ENCODE peak calls at places on chromosomes 3 and 15, in four cellular contexts. O is stimulated activated CD4-positive, alpha-beta T cell treated with anti-CD3 and anti-CD28 coated beads, Interleukin-4, amount 100 ng/mL, for 1 hour; E is KBM-7; P is AG04449. J is an unnamed sample.

GRCh38 chr3:178754852-178755510 is 218.7 kb downstream of the KCNMB2 start:
- DNase-seq in O (no peak), E (no peak), P (no peak), J (no peak)

GRCh38 chr3:45387636-45388348 is 584 bp upstream of the LARS2 start:
- DNase-seq in O (no peak), E (no peak), P (no peak), J (no peak)

GRCh38 chr3:14503033-14503705 is 37.0 kb downstream of the GRIP2 start:
- DNase-seq in O (no peak), E (no peak), P (no peak), J (no peak)

GRCh38 chr15:71517751-71518150 is 292.6 kb upstream of the NR2E3 start:
- DNase-seq in O (no peak), E (no peak), P (no peak), J (no peak)

GRCh38 chr3:171654809-171655208 is 155.5 kb downstream of the PLD1 start:
- DNase-seq in O (no peak), E (no peak), P (no peak), J (no peak)

GRCh38 chr3:48238506-48239085 is 2.3 kb upstream of the ZNF589 start:
- DNase-seq in O (no peak), E (no peak), P (no peak), J (no peak)

GRCh38 chr3:141605883-141606282 is 119.1 kb downstream of the RASA2 start:
- DNase-seq in O (no peak), E (no peak), P (no peak), J (no peak)

GRCh38 chr3:137097852-137098251 is 140.1 kb downstream of the IL20RB start:
- DNase-seq in O (no peak), E (no peak), P (no peak), J (peak)

GRCh38 chr15:57525581-57525980 is 66.1 kb upstream of the MYZAP start:
- DNase-seq in O (no peak), E (no peak), P (no peak), J (no peak)

GRCh38 chr3:108744762-108745161 is 12.4 kb downstream of the RETNLB start:
- DNase-seq in O (no peak), E (no peak), P (no peak), J (no peak)

GRCh38 chr15:63763476-63764123 is 70.1 kb downstream of the HERC1 start:
- DNase-seq in O (no peak), E (peak), P (no peak), J (no peak)

GRCh38 chr3:141129049-141130038 is 78.2 kb downstream of the SPSB4 start:
- DNase-seq in O (no peak), E (no peak), P (no peak), J (peak)

GRCh38 chr3:64940949-64941348 is 253.1 kb upstream of the ADAMTS9 start:
- DNase-seq in O (no peak), E (no peak), P (no peak), J (no peak)